ENCODE peak calls at places on chromosome 7, in ten cellular contexts. S is Panc1, K is transverse colon, J is SK-N-SH, L is endothelial cell of umbilical vein, P is GM23338, U is HCT116, C is K562, D is spleen, T is sigmoid colon. Q is an unnamed sample.

GRCh38 chr7:89458076-89458475 is 662.5 kb upstream of the TEX47 start:
- DNase-seq in S (no peak), K (no peak), J (no peak), L (no peak), P (no peak), U (no peak), C (no peak), D (no peak), T (no peak), Q (no peak)

GRCh38 chr7:117505238-117505637 is 25.4 kb downstream of the CFTR start:
- DNase-seq in S (no peak), K (no peak), J (no peak), L (no peak), P (peak; percentile 36), U (no peak), C (no peak), D (no peak), T (no peak), Q (no peak)

GRCh38 chr7:141362580-141363435 is 188.4 kb upstream of the AGK start:
- DNase-seq in S (no peak), K (no peak), J (peak; percentile 32), L (peak; percentile 73), P (no peak), U (no peak), C (no peak), D (no peak), T (no peak), Q (no peak)

GRCh38 chr7:148260605-148261004 is 330.0 kb upstream of the C7orf33 start:
- DNase-seq in S (no peak), K (peak; percentile 20), J (no peak), L (no peak), P (no peak), U (no peak), C (no peak), D (no peak), T (peak; percentile 84), Q (no peak)

GRCh38 chr7:7969306-7970112 is 913 bp downstream of the GLCCI1 start:
- DNase-seq in S (peak; percentile 41), K (peak; percentile 44), J (no peak), L (peak; percentile 61), P (peak; percentile 54), U (no peak), C (peak; percentile 61), D (peak; percentile 91), T (peak; percentile 69), Q (peak; percentile 57)

GRCh38 chr7:80779456-80779855 is 139.4 kb downstream of the SEMA3C start:
- DNase-seq in S (no peak), K (no peak), J (no peak), L (no peak), P (no peak), U (no peak), C (no peak), D (no peak), T (no peak), Q (no peak)

GRCh38 chr7:149719050-149719899 is 54.1 kb downstream of the ZNF467 start:
- DNase-seq in S (no peak), K (no peak), J (no peak), L (peak; percentile 12), P (no peak), U (no peak), C (peak; percentile 98), D (peak; percentile 76), T (peak; percentile 57), Q (no peak)

GRCh38 chr7:106166651-106167342 is 54.7 kb upstream of the SYPL1 start:
- DNase-seq in S (no peak), K (peak; percentile 38), J (peak; percentile 73), L (peak; percentile 69), P (peak; percentile 88), U (peak; percentile 68), C (peak; percentile 83), D (no peak), T (no peak), Q (no peak)

GRCh38 chr7:12378389-12378788 is 25.3 kb downstream of the VWDE start:
- DNase-seq in S (no peak), K (no peak), J (no peak), L (no peak), P (no peak), U (no peak), C (no peak), D (no peak), T (no peak), Q (no peak)

GRCh38 chr7:98551541-98552273 is 65.4 kb upstream of the NPTX2 start:
- DNase-seq in S (no peak), K (peak; percentile 54), J (no peak), L (no peak), P (no peak), U (no peak), C (no peak), D (no peak), T (no peak), Q (no peak)

GRCh38 chr7:122803851-122804250 is 82.4 kb downstream of the CADPS2 start:
- DNase-seq in S (no peak), K (no peak), J (no peak), L (no peak), P (no peak), U (no peak), C (no peak), D (no peak), T (no peak), Q (no peak)

GRCh38 chr7:101632641-101633040 is 3.5 kb upstream of the MYL10 start:
- DNase-seq in S (no peak), K (no peak), J (peak; percentile 16), L (no peak), P (no peak), U (peak; percentile 4), C (no peak), D (no peak), T (no peak), Q (no peak)

GRCh38 chr7:71497233-71497946 is 365.4 kb downstream of the GALNT17 start:
- DNase-seq in S (no peak), K (no peak), J (no peak), L (no peak), P (no peak), U (no peak), C (no peak), D (peak; percentile 75), T (no peak), Q (no peak)

GRCh38 chr7:86972072-86972471 is 87.4 kb downstream of the ELAPOR2 start:
- DNase-seq in S (no peak), K (no peak), J (no peak), L (no peak), P (peak; percentile 85), U (no peak), C (no peak), D (no peak), T (no peak), Q (no peak)

GRCh38 chr7:48426966-48427555 is 255.8 kb downstream of the ABCA13 start:
- DNase-seq in S (peak; percentile 76), K (peak; percentile 33), J (no peak), L (no peak), P (no peak), U (no peak), C (no peak), D (no peak), T (no peak), Q (no peak)

GRCh38 chr7:5005066-5005465 is 40.6 kb upstream of the RBAK start:
- DNase-seq in S (no peak), K (no peak), J (no peak), L (no peak), P (no peak), U (no peak), C (no peak), D (no peak), T (no peak), Q (no peak)

GRCh38 chr7:4998244-4998643 is 39.3 kb upstream of the MMD2 start:
- DNase-seq in S (no peak), K (no peak), J (no peak), L (no peak), P (no peak), U (no peak), C (no peak), D (no peak), T (no peak), Q (no peak)

GRCh38 chr7:4998830-4999768 is 40.1 kb upstream of the MMD2 start:
- DNase-seq in S (no peak), K (no peak), J (no peak), L (no peak), P (no peak), U (no peak), C (no peak), D (no peak), T (no peak), Q (no peak)

GRCh38 chr7:5001003-5001402 is 42.0 kb upstream of the MMD2 start:
- DNase-seq in S (no peak), K (no peak), J (no peak), L (no peak), P (no peak), U (no peak), C (no peak), D (no peak), T (no peak), Q (no peak)

GRCh38 chr7:5001911-5002310 is 42.9 kb upstream of the MMD2 start:
- DNase-seq in S (no peak), K (no peak), J (no peak), L (no peak), P (no peak), U (no peak), C (no peak), D (no peak), T (no peak), Q (no peak)
- H3K4me1 ChIP-seq in S (no peaks in the 10 kb centered on the region), K (no peaks in the 10 kb centered on the region), J (no peaks in the 10 kb centered on the region), L (no peaks in the 10 kb centered on the region), P (no peaks in the 10 kb centered on the region), U (no peaks in the 10 kb centered on the region), C (no peaks in the 10 kb centered on the region), D (no peaks in the 10 kb centered on the region), T (no peaks in the 10 kb centered on the region), Q (no peaks in the 10 kb centered on the region)

DNA sequence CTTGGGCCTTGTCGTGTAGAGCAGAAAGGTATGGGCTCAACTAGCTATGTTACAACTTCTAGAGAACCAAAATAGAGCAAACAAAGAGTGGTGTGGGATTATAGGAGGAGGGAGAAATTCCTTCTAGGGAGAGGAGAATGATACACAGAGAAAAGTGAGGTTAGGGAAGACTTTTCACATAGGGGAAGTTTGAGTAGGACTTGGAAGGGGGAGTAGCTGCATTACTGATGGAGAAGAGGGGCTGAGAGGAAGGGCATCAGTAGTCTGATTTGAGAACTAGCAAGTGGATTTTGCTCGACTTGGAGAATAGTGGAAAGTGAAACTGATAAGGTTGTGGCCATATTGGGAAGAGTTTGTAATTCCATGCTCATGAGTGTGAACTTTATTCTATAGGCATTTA is 6.1 kb downstream of the NRF1 start:
- DNase-seq in S (no peak), K (no peak), J (no peak), L (no peak), P (no peak), U (no peak), C (no peak), D (no peak), T (no peak), Q (no peak)
- TF ChIP-seq POLR2AphosphoS5 in S (no peak), K (no peak), J (no peak), L (no peak), P (no peak), U (no peak), C (no peak), D (no peak), T (no peak), Q (no peak)

GRCh38 chr7:140060788-140061606 is 1.8 kb downstream of the PARP12 start:
- DNase-seq in S (no peak), K (peak; percentile 33), J (no peak), L (peak; percentile 88), P (no peak), U (no peak), C (peak; percentile 90), D (no peak), T (peak; percentile 74), Q (no peak)
- H3K4me3 ChIP-seq in S (peak overlapping the region; percentile 83), K (peak overlapping the region; percentile 86), J (no peak overlapping the region), L (no peak overlapping the region), P (no peak overlapping the region), U (no peak overlapping the region), C (no peak overlapping the region), D (peak overlapping the region; percentile 68), T (peak overlapping the region; percentile 71), Q (peak overlapping the region; percentile 91)

GRCh38 chr7:44382459-44383300 is 57.3 kb upstream of the CAMK2B start:
- DNase-seq in S (no peak), K (no peak), J (no peak), L (no peak), P (no peak), U (no peak), C (no peak), D (peak; percentile 51), T (no peak), Q (no peak)
- H3K4me1 ChIP-seq in S (no peaks in the 10 kb centered on the region), K (no peaks in the 10 kb centered on the region), J (no peaks in the 10 kb centered on the region), L (peaks cover 67% of the 10 kb centered on the region), P (no peaks in the 10 kb centered on the region), U (peaks cover 14% of the 10 kb centered on the region), C (peaks cover 4% of the 10 kb centered on the region), D (peaks cover 3% of the 10 kb centered on the region), T (no peaks in the 10 kb centered on the region), Q (no peaks in the 10 kb centered on the region)

Q was measured in breast epithelium.